ENCODE peak calls at places on chromosomes 3 and 15, in five cellular contexts. M is AG09309, W is ACHN, A is foreskin fibroblast, K is adrenal gland. N is an unnamed sample.

GRCh38 chr3:133930341-133930933 is 34.8 kb upstream of the RAB6B start:
- DNase-seq in K (no peak), A (peak), M (peak), W (peak), N (peak)

GRCh38 chr3:176967525-176967924 is 229.8 kb downstream of the TBL1XR1 start:
- DNase-seq in M (no peak), W (no peak), K (no peak), A (no peak), N (no peak)

GRCh38 chr3:44065311-44065710 is 176.4 kb upstream of the TOPAZ1 start:
- DNase-seq in K (peak), A (no peak), W (peak), M (no peak), N (no peak)

GRCh38 chr3:105304487-105304886 is 62.2 kb upstream of the ALCAM start:
- DNase-seq in W (no peak), K (no peak), A (no peak), M (no peak), N (no peak)

GRCh38 chr15:90266061-90266431 is 574 bp downstream of the NGRN start:
- DNase-seq in K (peak), M (no peak), W (peak), A (peak), N (peak)

GRCh38 chr3:57397175-57398026 is 104.9 kb upstream of the ASB14 start:
- DNase-seq in K (peak), M (peak), A (peak), W (peak), N (peak)

GRCh38 chr3:151766454-151766853 is 32.7 kb downstream of the AADACL2 start:
- DNase-seq in K (peak), W (no peak), A (peak), M (no peak), N (no peak)

GRCh38 chr3:196726788-196727675 is 12.6 kb upstream of the PAK2 start:
- DNase-seq in K (no peak), M (no peak), A (peak), W (peak), N (no peak)

GRCh38 chr3:64554086-64554920 is 133.5 kb downstream of the ADAMTS9 start:
- DNase-seq in A (no peak), K (no peak), M (no peak), W (no peak), N (no peak)

GRCh38 chr3:127423856-127424765 is 136.3 kb upstream of the PRR20G start:
- DNase-seq in A (no peak), K (no peak), M (no peak), W (no peak), N (no peak)

GRCh38 chr3:112858410-112859069 is 11.9 kb upstream of the CD200R1L start:
- DNase-seq in K (no peak), W (no peak), M (no peak), A (no peak), N (no peak)

GRCh38 chr3:194160158-194160557 is 24.2 kb downstream of the HES1 start:
- DNase-seq in M (no peak), K (no peak), A (no peak), W (no peak), N (no peak)

GRCh38 chr3:196179380-196180308 is 31.6 kb downstream of the ZDHHC19 start:
- DNase-seq in W (no peak), M (peak), K (no peak), A (peak), N (no peak)

GRCh38 chr3:99901200-99901926 is 83.7 kb downstream of the CMSS1 start:
- DNase-seq in A (peak), M (no peak), W (no peak), K (no peak), N (peak)

GRCh38 chr3:45664558-45664957 is 24.6 kb upstream of the SACM1L start:
- DNase-seq in M (no peak), A (no peak), K (peak), W (no peak), N (peak)

GRCh38 chr3:171867976-171868375 is 24.8 kb downstream of the TMEM212 start:
- DNase-seq in A (no peak), M (no peak), W (peak), K (no peak), N (peak)